ENCODE peak calls at places on chromosomes 5 and 9, in eight cellular contexts. S, M, Q, K, P, Y, F and Z are unnamed samples. For H3K36me3 and H3K27me3, the result is how much of the 10 kb centered on the place peaks cover.

GRCh38 chr9:22216730-22217160 is 207.6 kb upstream of the CDKN2B start:
- DNase-seq in K (no peak), M (no peak), F (no peak), Q (no peak), S (no peak), P (peak), Y (peak), Z (peak)

GRCh38 chr9:33524431-33524947 is 438 bp downstream of the ANKRD18B start:
- DNase-seq in M (no peak), S (no peak), P (no peak), Y (no peak), K (no peak), F (no peak), Q (no peak), Z (peak)

GRCh38 chr9:114372971-114373591 is 14.7 kb downstream of the AKNA start:
- DNase-seq in P (no peak), M (peak), Q (no peak), K (no peak), Y (no peak), S (no peak), F (peak), Z (no peak)

GRCh38 chr5:36978196-36978595 is 101.6 kb downstream of the NIPBL start:
- DNase-seq in S (no peak), Y (no peak), Q (no peak), M (no peak), K (no peak), P (no peak), F (no peak), Z (no peak)

GRCh38 chr9:93900971-93901861 is 53.9 kb downstream of the BARX1 start:
- DNase-seq in F (no peak), P (no peak), S (peak), Y (no peak), Q (no peak), M (no peak), K (no peak), Z (peak)

GRCh38 chr9:6907772-6908381 is 150.1 kb downstream of the KDM4C start:
- DNase-seq in M (no peak), F (no peak), P (peak), K (peak), Y (peak), S (no peak), Q (no peak), Z (no peak)

GRCh38 chr5:157265714-157266285 is at the start of gene CYFIP2:
- DNase-seq in P (peak), Q (no peak), Y (peak), K (no peak), M (peak), S (peak), F (peak), Z (peak)

GRCh38 chr5:125129151-125129806 is 382.8 kb upstream of the ZNF608 start:
- DNase-seq in Y (peak), P (no peak), M (no peak), S (no peak), Q (no peak), K (peak), F (no peak), Z (no peak)

GRCh38 chr5:458547-459353 is 15.8 kb downstream of the EXOC3 start:
- DNase-seq in M (peak), Y (no peak), F (no peak), Q (peak), K (peak), S (no peak), P (peak), Z (no peak)

GRCh38 chr5:111075520-111075919 is 4.0 kb downstream of the TSLP start:
- DNase-seq in Q (no peak), M (no peak), P (peak), K (peak), S (no peak), F (no peak), Y (peak), Z (no peak)
- H3K4me3 ChIP-seq in Q (no peak), M (no peak), P (no peak), K (no peak), S (no peak), F (no peak), Y (peak), Z (no peak)

DNA sequence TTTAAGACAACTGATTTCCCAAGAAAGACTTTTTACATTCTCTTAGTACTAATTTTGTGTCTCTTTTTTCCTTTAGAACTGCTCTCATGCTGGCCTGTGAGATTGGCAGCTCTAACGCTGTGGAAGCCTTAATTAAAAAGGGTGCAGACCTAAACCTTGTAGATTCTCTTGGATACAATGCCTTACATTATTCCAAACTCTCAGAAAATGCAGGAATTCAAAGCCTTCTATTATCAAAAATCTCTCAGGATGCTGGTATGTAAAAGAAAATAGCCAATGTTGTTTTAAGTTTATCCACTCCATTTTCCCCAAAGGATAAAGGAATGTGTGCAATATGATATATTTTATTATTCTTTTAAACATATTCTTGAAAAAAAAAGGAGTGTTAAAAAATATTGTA is 27.3 kb upstream of the TTC23L start:
- DNase-seq in K (no peak), F (no peak), Y (no peak), P (no peak), Q (no peak), S (no peak), M (no peak), Z (no peak)
- H3K36me3 ChIP-seq in K (under half), F (under half), Y (under half), P (under half), Q (under half), S (under half), M (under half), Z (under half)

GRCh38 chr5:56676091-56676768 is 139.1 kb upstream of the MAP3K1 start:
- DNase-seq in P (no peak), S (no peak), F (no peak), K (peak), Y (no peak), M (no peak), Q (peak), Z (no peak)

GRCh38 chr5:56681346-56681745 is 134.0 kb upstream of the MAP3K1 start:
- DNase-seq in S (no peak), Y (no peak), Q (no peak), K (no peak), F (no peak), M (no peak), P (peak), Z (no peak)

GRCh38 chr5:56673171-56673570 is 142.2 kb upstream of the MAP3K1 start:
- DNase-seq in S (no peak), K (no peak), Y (no peak), F (no peak), P (no peak), Q (no peak), M (no peak), Z (no peak)

GRCh38 chr5:56680731-56681130 is 134.6 kb upstream of the MAP3K1 start:
- DNase-seq in P (no peak), Y (no peak), S (no peak), Q (no peak), F (no peak), K (no peak), M (no peak), Z (no peak)

DNA sequence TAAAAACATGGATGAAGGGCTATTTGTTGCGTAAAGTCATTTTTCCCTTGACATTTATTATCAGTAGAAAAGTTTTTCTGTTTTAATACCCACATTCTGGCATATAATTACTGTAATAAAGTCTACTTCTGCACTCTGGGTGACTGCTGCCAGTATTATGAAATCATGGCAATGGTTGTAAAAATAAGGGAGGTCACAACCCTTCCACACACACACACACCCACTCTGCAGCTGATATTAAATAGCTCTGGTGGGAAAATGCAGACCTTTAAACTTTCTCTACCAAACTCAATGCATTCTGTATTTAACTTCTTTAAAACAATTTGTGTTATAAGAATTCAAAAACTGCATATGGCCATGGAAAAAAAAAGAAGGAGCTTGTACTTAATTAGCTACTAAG is 137.7 kb upstream of the MAP3K1 start:
- DNase-seq in P (no peak), Y (peak), M (no peak), S (no peak), Q (no peak), K (no peak), F (no peak), Z (no peak)
- H3K27me3 ChIP-seq in P (under half), Y (under half), M (under half), S (under half), Q (under half), K (under half), F (under half), Z (under half)

DNA sequence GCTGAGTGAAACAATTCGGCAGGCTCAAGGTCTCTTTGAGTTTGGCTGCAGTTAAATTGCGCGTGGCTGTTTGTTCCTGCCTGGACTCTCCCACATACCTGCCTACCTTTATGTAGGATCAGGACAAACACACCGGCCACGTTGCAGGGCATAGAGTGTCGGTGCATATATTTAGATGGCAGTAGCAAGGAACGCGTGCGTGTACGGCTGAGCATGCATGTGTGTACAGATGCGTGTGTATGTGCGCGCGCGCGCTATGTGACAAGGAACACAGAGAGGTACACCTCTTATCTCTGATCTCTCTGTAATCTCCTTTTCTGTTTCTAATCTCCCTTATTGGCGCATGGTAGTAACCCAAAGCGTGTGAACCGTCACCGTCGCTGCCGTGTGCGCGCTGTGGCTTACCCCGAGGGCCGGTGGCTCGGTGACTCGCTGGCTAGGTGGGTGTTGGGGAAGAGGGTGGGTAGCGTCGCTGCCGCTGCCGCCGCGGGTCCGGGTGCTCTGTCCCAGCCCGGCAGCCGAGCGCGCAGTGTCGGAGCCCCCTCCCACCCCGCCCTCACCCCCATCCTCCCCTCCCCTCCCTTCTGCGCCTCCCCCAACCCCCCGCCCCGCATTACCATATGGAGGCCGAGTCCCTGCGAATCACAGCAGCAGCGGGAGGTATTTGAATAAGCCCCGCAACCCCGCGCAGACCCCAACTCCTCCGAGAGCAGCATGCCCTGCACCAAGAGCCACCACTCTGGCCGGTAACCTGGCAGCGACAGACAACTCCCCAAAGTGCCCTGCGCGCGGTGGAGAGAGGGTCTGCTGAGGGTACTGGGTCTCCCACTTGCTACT is 204.8 kb downstream of the MEF2C start:
- DNase-seq in M (no peak), S (no peak), Q (no peak), F (no peak), K (no peak), Y (no peak), P (no peak), Z (peak)
- H3K4me3 ChIP-seq in M (no peak), S (no peak), Q (no peak), F (no peak), K (no peak), Y (no peak), P (no peak), Z (peak)

GRCh38 chr5:151808451-151809169 is 36.9 kb downstream of the G3BP1 start:
- DNase-seq in S (no peak), Y (no peak), F (no peak), Q (no peak), P (no peak), K (no peak), M (no peak), Z (no peak)
- H3K36me3 ChIP-seq in S (under half), Y (under half), F (under half), Q (under half), P (under half), K (under half), M (under half), Z (under half)

GRCh38 chr5:173245319-173246134 is 10.5 kb upstream of the NKX2-5 start:
- DNase-seq in P (no peak), F (no peak), Y (no peak), S (no peak), M (no peak), K (no peak), Q (no peak), Z (peak)
- H3K27me3 ChIP-seq in P (half or more), F (under half), Y (half or more), S (half or more), M (under half), K (half or more), Q (under half), Z (half or more)

GRCh38 chr5:109324941-109325340 is 84.8 kb downstream of the PJA2 start:
- DNase-seq in Y (no peak), Q (no peak), P (no peak), K (no peak), M (no peak), S (peak), F (no peak), Z (no peak)
- H3K4me3 ChIP-seq in Y (no peak), Q (no peak), P (no peak), K (no peak), M (no peak), S (no peak), F (no peak), Z (no peak)